ENCODE peak calls at places on chromosomes 4 and X, in four cellular contexts. C is HepG2, T is GM23338, I is PC-3. S is an unnamed sample.

GRCh38 chr4:5773271-5773555 is 62.2 kb downstream of the EVC start:
- DNase-seq in C (no peak), T (no peak), I (no peak), S (peak)

GRCh38 chr4:173538148-173538902 is 8.3 kb upstream of the HAND2 start:
- DNase-seq in C (no peak), T (peak), I (no peak), S (no peak)

GRCh38 chr4:17717301-17717700 is 64.1 kb downstream of the FAM184B start:
- DNase-seq in C (no peak), T (no peak), I (no peak), S (no peak)

GRCh38 chr4:150363721-150364688 is 217.9 kb upstream of the MAB21L2 start:
- DNase-seq in C (no peak), T (no peak), I (no peak), S (no peak)

GRCh38 chr4:85126991-85127591 is 160.6 kb upstream of the WDFY3 start:
- DNase-seq in C (no peak), T (no peak), I (no peak), S (no peak)

GRCh38 chr4:57184378-57185031 is 74.3 kb upstream of the IGFBP7 start:
- DNase-seq in C (no peak), T (no peak), I (peak), S (no peak)

GRCh38 chr4:152385551-152385950 is 150.3 kb downstream of the FBXW7 start:
- DNase-seq in C (no peak), T (peak), I (peak), S (no peak)

GRCh38 chr4:92339671-92340070 is 35.9 kb downstream of the GRID2 start:
- DNase-seq in C (no peak), T (no peak), I (no peak), S (no peak)

GRCh38 chr4:33802578-33802977 is 2441.7 kb downstream of the ARAP2 start:
- DNase-seq in C (no peak), T (no peak), I (no peak), S (no peak)

GRCh38 chrX:48683411-48683982 is at the start of gene WAS:
- DNase-seq in C (no peak), T (no peak), I (no peak), S (no peak)

GRCh38 chrX:150627957-150628356 is 59.5 kb downstream of the MTM1 start:
- DNase-seq in C (no peak), T (no peak), I (no peak), S (no peak)

GRCh38 chr4:124322234-124322831 is 390.2 kb downstream of the ANKRD50 start:
- DNase-seq in C (peak), T (peak), I (peak), S (no peak)

GRCh38 chrX:4239650-4240540 is 526.4 kb upstream of the PRKX start:
- DNase-seq in C (no peak), T (no peak), I (no peak), S (no peak)

GRCh38 chr4:106690487-106690886 is 321.9 kb upstream of the GIMD1 start:
- DNase-seq in C (no peak), T (no peak), I (peak), S (peak)

GRCh38 chrX:125791781-125792180 is 374.3 kb downstream of the DCAF12L2 start:
- DNase-seq in C (no peak), T (no peak), I (no peak), S (no peak)

GRCh38 chr4:87150498-87151261 is 69.7 kb downstream of the KLHL8 start:
- DNase-seq in C (peak), T (peak), I (peak), S (peak)

GRCh38 chrX:39456894-39457600 is 640.7 kb downstream of the BCOR start:
- DNase-seq in C (no peak), T (no peak), I (no peak), S (no peak)

GRCh38 chrX:148658115-148658725 is 157.8 kb downstream of the AFF2 start:
- DNase-seq in C (no peak), T (no peak), I (no peak), S (no peak)

GRCh38 chr4:147782087-147782781 is 50.3 kb downstream of the ARHGAP10 start:
- DNase-seq in C (no peak), T (no peak), I (peak), S (no peak)

GRCh38 chr4:38462659-38463058 is 201.3 kb upstream of the KLF3 start:
- DNase-seq in C (no peak), T (no peak), I (peak), S (no peak)

GRCh38 chrX:11430266-11430665 is 137.1 kb downstream of the AMELX start:
- DNase-seq in C (no peak), T (no peak), I (no peak), S (no peak)

DNA sequence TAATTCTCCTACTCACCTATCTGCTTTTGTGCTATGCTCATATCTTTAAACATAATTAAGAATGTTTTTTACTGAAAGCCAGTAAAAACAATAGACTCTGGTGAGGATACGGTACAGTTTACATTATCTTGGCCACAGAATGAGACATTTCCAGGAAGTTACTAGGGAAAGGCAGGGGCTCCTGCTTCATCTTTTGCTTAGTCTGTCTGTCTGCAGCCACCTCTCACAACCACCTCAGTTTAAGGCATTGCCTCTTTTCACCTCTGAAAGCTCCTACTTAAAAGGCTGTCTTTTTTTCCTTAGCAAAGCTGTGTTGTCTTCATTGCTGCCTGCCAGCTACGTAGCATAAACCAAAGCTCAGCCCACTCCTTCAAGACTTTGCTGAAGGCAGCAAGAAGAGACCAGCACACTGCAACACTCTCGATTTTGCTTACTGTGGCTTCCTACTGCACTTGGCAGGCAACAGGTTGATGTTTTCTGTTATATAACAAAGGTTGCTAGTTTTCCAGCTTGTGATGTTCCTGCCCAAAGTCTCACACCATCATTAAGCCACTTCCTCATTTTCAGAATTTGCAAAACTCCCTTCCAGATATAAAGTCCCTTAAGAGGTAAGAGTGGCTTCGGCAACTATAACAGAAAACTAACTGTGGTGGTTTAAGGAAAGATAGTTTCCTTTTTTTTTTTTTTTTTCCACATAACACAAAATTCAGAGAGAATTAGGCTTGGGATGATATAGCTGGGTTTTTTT is 432.9 kb downstream of the GRXCR1 start:
- DNase-seq in C (no peak), T (no peak), I (no peak), S (no peak)
- H3K4me3 ChIP-seq in C (no peak), T (no peak), I (no peak), S (no peak)

GRCh38 chr4:171896426-171896825 is 83.2 kb downstream of the GALNTL6 start:
- DNase-seq in C (no peak), T (no peak), I (no peak), S (no peak)

DNA sequence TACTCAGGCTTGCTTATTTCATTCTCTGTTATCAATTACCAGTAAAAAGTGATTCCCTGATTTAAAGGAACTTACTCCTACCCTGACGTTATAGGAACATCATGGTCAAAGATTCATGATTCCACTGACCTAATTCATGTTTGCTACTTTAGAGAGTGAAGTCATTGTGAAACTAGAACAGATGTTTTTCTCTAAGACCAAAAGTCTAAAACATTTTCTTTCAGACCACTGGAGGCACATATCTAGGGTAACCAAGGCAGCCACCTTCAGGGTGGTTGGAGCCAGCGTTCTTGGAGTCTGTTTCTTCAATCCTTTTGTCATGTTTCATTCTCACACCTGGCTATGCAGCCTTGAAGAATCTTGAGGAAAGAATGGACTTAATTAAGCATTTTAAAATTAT is 77.8 kb downstream of the GALNTL6 start:
- DNase-seq in C (no peak), T (peak), I (no peak), S (no peak)
- H2AFZ ChIP-seq in C (no peak), T (no peak), I (no peak), S (no peak)

GRCh38 chrX:129984196-129984962 is 1.9 kb downstream of the BCORL1 start:
- DNase-seq in C (no peak), T (peak), I (no peak), S (no peak)
- H3K4me3 ChIP-seq in C (peak), T (peak), I (peak), S (peak)

GRCh38 chr4:48269861-48270515 is 350 bp upstream of the TEC start:
- DNase-seq in C (peak), T (peak), I (peak), S (peak)

GRCh38 chr4:48268956-48269860 is at the start of gene TEC:
- DNase-seq in C (no peak), T (peak), I (peak), S (no peak)

GRCh38 chr4:48271048-48271452 is 1.4 kb upstream of the TEC start:
- DNase-seq in C (no peak), T (no peak), I (no peak), S (no peak)

GRCh38 chr4:48271626-48272025 is 2.0 kb upstream of the TEC start:
- DNase-seq in C (no peak), T (no peak), I (no peak), S (no peak)

GRCh38 chr4:48270516-48270897 is 869 bp upstream of the TEC start:
- DNase-seq in C (no peak), T (peak), I (no peak), S (no peak)
- H2AFZ ChIP-seq in C (no peak), T (peak), I (peak), S (peak)

GRCh38 chr4:109303141-109303499 is 662 bp upstream of the COL25A1 start:
- DNase-seq in C (no peak), T (no peak), I (no peak), S (no peak)
- H3K4me3 ChIP-seq in C (no peak), T (peak), I (no peak), S (peak)

DNA sequence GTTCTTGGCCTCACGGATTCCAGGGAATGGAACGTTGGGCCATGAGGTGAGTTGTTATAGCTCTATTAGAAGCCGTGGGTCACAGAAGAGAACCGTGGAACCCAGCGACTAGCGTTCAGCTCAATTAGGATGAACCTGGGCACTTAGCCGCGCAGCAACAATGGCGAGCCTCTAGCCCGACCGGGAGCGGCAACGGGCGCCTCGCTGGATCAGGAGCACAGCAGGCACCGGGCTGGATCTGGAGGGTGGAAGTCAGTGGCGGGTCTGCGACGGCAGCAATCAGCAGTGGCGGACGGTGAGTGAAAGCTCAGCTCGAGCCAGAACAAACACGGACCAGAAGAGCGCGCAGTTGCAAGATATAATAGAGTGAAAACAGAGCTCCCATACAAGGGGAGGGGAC is 34.2 kb downstream of the AGA start:
- DNase-seq in C (no peak), T (no peak), I (no peak), S (no peak)
- H2AFZ ChIP-seq in C (no peak), T (peak), I (no peak), S (no peak)

GRCh38 chr4:89509708-89510269 is 202.2 kb upstream of the GPRIN3 start:
- DNase-seq in C (no peak), T (no peak), I (no peak), S (no peak)

GRCh38 chr4:89514811-89515210 is 207.2 kb upstream of the GPRIN3 start:
- DNase-seq in C (no peak), T (no peak), I (no peak), S (no peak)

GRCh38 chr4:89506866-89507494 is 199.4 kb upstream of the GPRIN3 start:
- DNase-seq in C (no peak), T (no peak), I (no peak), S (no peak)

DNA sequence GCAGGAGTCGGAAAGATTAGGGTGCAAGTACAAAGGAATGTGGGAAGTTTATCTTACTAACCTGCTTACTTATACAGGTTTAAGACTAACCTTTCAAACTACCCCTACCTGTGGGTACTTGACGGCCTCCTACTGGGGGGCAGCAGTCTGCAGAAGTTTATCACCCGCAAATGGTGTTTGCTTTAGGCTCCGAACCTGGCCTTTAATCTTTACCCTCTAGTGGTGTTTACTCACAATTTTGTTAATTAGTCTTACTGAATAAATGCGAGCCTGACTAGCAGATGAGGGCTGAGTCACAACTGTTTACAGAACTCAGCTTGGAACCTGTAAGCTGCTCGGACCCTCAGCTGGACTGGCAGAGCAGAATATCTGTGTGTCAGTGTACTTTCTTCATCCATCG is 204.2 kb upstream of the GPRIN3 start:
- DNase-seq in C (no peak), T (peak), I (no peak), S (no peak)
- H3K4me3 ChIP-seq in C (no peak), T (no peak), I (no peak), S (no peak)

GRCh38 chr4:1418494-1419285 is 12.4 kb upstream of the NKX1-1 start:
- DNase-seq in C (no peak), T (no peak), I (no peak), S (no peak)
- H2AFZ ChIP-seq in C (no peak), T (no peak), I (no peak), S (no peak)

DNA sequence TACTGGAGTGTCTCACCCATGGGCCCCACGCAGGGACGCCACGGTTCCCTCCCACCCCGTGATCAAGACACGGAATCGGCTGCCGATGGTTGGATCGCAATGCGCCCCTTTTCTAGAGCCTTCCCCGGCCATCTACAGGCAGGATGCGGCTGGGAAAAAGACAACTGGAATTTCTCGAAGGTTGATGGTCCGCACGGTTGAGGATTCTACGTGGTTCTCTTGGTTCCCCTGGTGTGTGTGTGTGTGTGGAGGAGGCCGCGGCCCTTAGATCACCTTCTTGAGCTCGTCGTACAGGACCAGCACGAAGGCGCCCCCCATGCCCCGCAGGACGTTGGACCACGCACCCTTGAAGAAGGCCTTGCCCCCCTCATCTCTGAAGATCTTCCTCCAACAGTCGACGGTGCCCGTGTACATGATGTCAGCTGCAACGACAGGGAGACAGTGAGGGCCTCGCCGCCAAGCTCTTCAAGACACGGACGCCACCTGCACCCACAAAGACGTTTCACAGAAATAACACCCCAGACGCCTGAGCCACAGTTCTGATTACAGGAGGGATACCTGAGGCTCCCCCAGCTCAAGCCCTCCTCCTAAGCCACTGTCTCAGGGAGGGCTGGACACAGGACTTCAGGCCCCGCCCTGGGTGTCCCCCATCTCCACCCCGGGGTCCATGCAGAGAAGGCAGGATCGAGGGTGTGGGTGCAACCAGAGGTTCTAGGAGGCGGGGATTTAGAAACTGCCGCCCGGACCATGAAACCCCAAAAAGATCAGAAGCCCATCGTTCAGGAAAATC is 5.4 kb downstream of the SLC25A6 start:
- DNase-seq in C (no peak), T (no peak), I (no peak), S (no peak)
- H3K4me3 ChIP-seq in C (no peak), T (no peak), I (no peak), S (no peak)

DNA sequence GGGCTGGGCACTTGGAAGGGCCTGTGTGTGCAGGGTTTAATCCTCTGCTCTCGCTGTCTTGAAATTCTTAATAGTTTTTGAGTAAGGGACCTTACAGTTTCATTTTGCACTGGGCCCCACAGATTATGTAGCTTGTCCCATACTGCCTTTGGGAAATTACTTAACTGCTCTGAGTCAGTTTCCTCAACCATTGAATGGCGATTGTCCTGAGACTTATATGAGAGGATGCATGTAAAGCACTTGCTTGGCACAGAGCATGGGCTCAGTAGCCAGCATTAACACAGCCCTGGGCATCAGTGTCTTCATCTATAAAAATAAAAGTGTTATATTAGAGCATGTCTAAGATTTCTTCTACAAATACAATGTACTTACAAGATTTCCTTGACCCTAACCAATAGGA is 55.8 kb downstream of the CLCN5 start:
- DNase-seq in C (no peak), T (no peak), I (no peak), S (no peak)
- H2AFZ ChIP-seq in C (no peak), T (no peak), I (no peak), S (no peak)